ENCODE peak calls at places on chromosome 16, in eight cellular contexts. U is GM23338, E is stomach, I is H1, H is breast epithelium, R is sigmoid colon, A is transverse colon, D is GM12891. J is an unnamed sample.

GRCh38 chr16:80936410-80936809 is 70.3 kb downstream of the CMC2 start:
- DNase-seq in U (no peak), E (no peak), I (no peak), H (no peak), R (no peak), A (no peak), D (no peak), J (no peak)

GRCh38 chr16:65725156-65725845 is 603.4 kb upstream of the CDH11 start:
- DNase-seq in U (no peak), E (no peak), I (no peak), H (no peak), R (no peak), A (no peak), D (no peak), J (no peak)

GRCh38 chr16:80710918-80711317 is 93.5 kb downstream of the CDYL2 start:
- DNase-seq in U (no peak), E (no peak), I (no peak), H (no peak), R (no peak), A (no peak), D (peak), J (no peak)

GRCh38 chr16:11410382-11411058 is 65.3 kb downstream of the RMI2 start:
- DNase-seq in U (no peak), E (no peak), I (no peak), H (no peak), R (no peak), A (no peak), D (no peak), J (no peak)

GRCh38 chr16:48862087-48862532 is 252.1 kb upstream of the N4BP1 start:
- DNase-seq in U (peak), E (no peak), I (peak), H (no peak), R (no peak), A (peak), D (no peak), J (no peak)

GRCh38 chr16:64687796-64688195 is 434.1 kb downstream of the CDH11 start:
- DNase-seq in U (no peak), E (no peak), I (no peak), H (no peak), R (no peak), A (no peak), D (no peak), J (no peak)

GRCh38 chr16:4994719-4995434 is 36.7 kb downstream of the SEC14L5 start:
- DNase-seq in U (no peak), E (no peak), I (no peak), H (no peak), R (no peak), A (no peak), D (no peak), J (peak)

GRCh38 chr16:83992624-83993023 is 24.6 kb downstream of the NECAB2 start:
- DNase-seq in U (no peak), E (no peak), I (no peak), H (peak), R (no peak), A (no peak), D (no peak), J (no peak)

GRCh38 chr16:83109736-83110135 is 483.0 kb downstream of the CDH13 start:
- DNase-seq in U (no peak), E (no peak), I (no peak), H (no peak), R (no peak), A (no peak), D (no peak), J (no peak)

GRCh38 chr16:15846510-15846909 is 10.3 kb downstream of the MYH11 start:
- DNase-seq in U (no peak), E (no peak), I (no peak), H (no peak), R (peak), A (no peak), D (no peak), J (no peak)

GRCh38 chr16:2475413-2476344 is 752 bp downstream of the TBC1D24 start:
- DNase-seq in U (peak), E (peak), I (no peak), H (no peak), R (no peak), A (peak), D (no peak), J (peak)

GRCh38 chr16:78791011-78791410 is 691.6 kb downstream of the WWOX start:
- DNase-seq in U (no peak), E (no peak), I (no peak), H (no peak), R (no peak), A (no peak), D (no peak), J (no peak)

GRCh38 chr16:31295206-31295605 is 35.4 kb downstream of the ITGAM start:
- DNase-seq in U (no peak), E (no peak), I (no peak), H (no peak), R (no peak), A (no peak), D (no peak), J (no peak)

GRCh38 chr16:85564277-85565051 is 48.7 kb upstream of the GSE1 start:
- DNase-seq in U (no peak), E (no peak), I (no peak), H (peak), R (no peak), A (peak), D (no peak), J (no peak)

GRCh38 chr16:50310308-50311133 is 44.2 kb downstream of the ADCY7 start:
- DNase-seq in U (no peak), E (peak), I (no peak), H (no peak), R (peak), A (no peak), D (no peak), J (peak)

GRCh38 chr16:57892041-57892440 is 78.9 kb downstream of the CNGB1 start:
- DNase-seq in U (no peak), E (no peak), I (no peak), H (no peak), R (no peak), A (no peak), D (no peak), J (no peak)

GRCh38 chr16:50696575-50697420 is 3.4 kb downstream of the NOD2 start:
- DNase-seq in U (no peak), E (peak), I (no peak), H (peak), R (peak), A (peak), D (no peak), J (peak)

GRCh38 chr16:66714659-66715307 is 18.2 kb upstream of the CMTM4 start:
- DNase-seq in U (no peak), E (no peak), I (no peak), H (no peak), R (peak), A (peak), D (no peak), J (no peak)

GRCh38 chr16:88274847-88275246 is 107.9 kb upstream of the ZNF469 start:
- DNase-seq in U (no peak), E (no peak), I (no peak), H (no peak), R (peak), A (no peak), D (no peak), J (peak)

GRCh38 chr16:88703486-88704309 is 2.5 kb downstream of the RNF166 start:
- DNase-seq in U (no peak), E (peak), I (no peak), H (peak), R (no peak), A (peak), D (no peak), J (peak)

GRCh38 chr16:56245197-56245596 is 53.9 kb downstream of the GNAO1 start:
- DNase-seq in U (no peak), E (no peak), I (no peak), H (no peak), R (no peak), A (no peak), D (no peak), J (no peak)

GRCh38 chr16:24906199-24906808 is 60.5 kb downstream of the SLC5A11 start:
- DNase-seq in U (peak), E (no peak), I (no peak), H (no peak), R (no peak), A (no peak), D (no peak), J (peak)

GRCh38 chr16:68664297-68664696 is 19.2 kb downstream of the CDH3 start:
- DNase-seq in U (no peak), E (no peak), I (no peak), H (no peak), R (no peak), A (no peak), D (no peak), J (no peak)

GRCh38 chr16:28259091-28259780 is 33.1 kb upstream of the SBK1 start:
- DNase-seq in U (no peak), E (no peak), I (no peak), H (no peak), R (no peak), A (no peak), D (no peak), J (no peak)

GRCh38 chr16:56861092-56861610 is 3.9 kb upstream of the SLC12A3 start:
- DNase-seq in U (no peak), E (no peak), I (no peak), H (no peak), R (no peak), A (no peak), D (no peak), J (no peak)

GRCh38 chr16:86911311-86911999 is 333.1 kb downstream of the FOXL1 start:
- DNase-seq in U (no peak), E (no peak), I (no peak), H (no peak), R (peak), A (no peak), D (no peak), J (peak)

GRCh38 chr16:15950167-15950854 is 895 bp downstream of the ABCC1 start:
- DNase-seq in U (peak), E (peak), I (no peak), H (no peak), R (peak), A (peak), D (no peak), J (no peak)

GRCh38 chr16:2040450-2041105 is 7.1 kb downstream of the NTHL1 start:
- DNase-seq in U (no peak), E (no peak), I (no peak), H (no peak), R (no peak), A (no peak), D (no peak), J (no peak)

GRCh38 chr16:51538707-51539604 is 387.9 kb upstream of the SALL1 start:
- DNase-seq in U (no peak), E (no peak), I (no peak), H (no peak), R (no peak), A (no peak), D (no peak), J (no peak)

GRCh38 chr16:84505249-84506156 is 1.0 kb upstream of the MEAK7 start:
- DNase-seq in U (no peak), E (no peak), I (no peak), H (no peak), R (no peak), A (no peak), D (no peak), J (peak)

GRCh38 chr16:86883583-86884188 is 305.3 kb downstream of the FOXL1 start:
- DNase-seq in U (no peak), E (no peak), I (no peak), H (no peak), R (peak), A (no peak), D (no peak), J (peak)

GRCh38 chr16:82055117-82055516 is 20.1 kb downstream of the HSD17B2 start:
- DNase-seq in U (no peak), E (no peak), I (no peak), H (no peak), R (no peak), A (no peak), D (no peak), J (no peak)
- TF ChIP-seq POLR2AphosphoS5 in U (no peak), E (no peak), I (no peak), H (no peak), R (no peak), A (no peak), D (no peak), J (no peak)

GRCh38 chr16:74951206-74951605 is 33.7 kb downstream of the WDR59 start:
- DNase-seq in U (no peak), E (no peak), I (no peak), H (no peak), R (no peak), A (no peak), D (no peak), J (peak)
- TF ChIP-seq POLR2AphosphoS5 in U (no peak), E (no peak), I (no peak), H (no peak), R (no peak), A (no peak), D (no peak), J (no peak)

GRCh38 chr16:787261-787966 is 767 bp downstream of the RPUSD1 start:
- DNase-seq in U (no peak), E (no peak), I (no peak), H (no peak), R (no peak), A (peak), D (no peak), J (peak)

GRCh38 chr16:790086-790485 is 1.7 kb downstream of the CHTF18 start:
- DNase-seq in U (no peak), E (no peak), I (no peak), H (no peak), R (no peak), A (no peak), D (no peak), J (no peak)

GRCh38 chr16:789451-789850 is 1.0 kb downstream of the CHTF18 start:
- DNase-seq in U (no peak), E (no peak), I (no peak), H (no peak), R (no peak), A (no peak), D (no peak), J (no peak)

GRCh38 chr16:788399-789126 is at the start of gene CHTF18:
- DNase-seq in U (peak), E (peak), I (peak), H (peak), R (peak), A (peak), D (peak), J (peak)

DNA sequence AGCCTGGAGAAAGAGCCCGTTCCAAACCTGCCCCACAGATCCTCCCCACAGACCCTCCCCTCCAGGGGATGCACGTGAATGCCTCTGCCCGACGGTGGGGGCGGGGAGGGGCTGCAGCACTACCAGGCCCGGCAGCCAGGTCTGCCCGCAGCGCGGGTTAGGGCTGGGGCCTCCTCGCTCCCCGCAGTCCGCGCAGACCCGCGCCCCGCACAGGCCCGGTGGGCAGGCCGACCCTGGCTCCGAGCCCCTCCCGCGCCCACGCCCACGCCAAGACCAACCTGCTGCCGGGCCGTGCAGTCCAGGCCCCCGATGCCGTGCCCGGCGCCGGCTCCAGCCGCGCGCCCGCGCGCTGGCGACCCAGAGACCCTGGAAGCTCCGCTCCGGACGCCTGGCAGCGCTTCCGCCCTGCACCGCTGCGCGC is at the start of gene RPUSD1:
- DNase-seq in U (peak), E (no peak), I (no peak), H (no peak), R (no peak), A (no peak), D (no peak), J (no peak)
- TF ChIP-seq POLR2AphosphoS5 in U (no peak), E (no peak), I (no peak), H (no peak), R (no peak), A (no peak), D (peak), J (peak)

GRCh38 chr16:3690470-3690918 is 26.8 kb downstream of the TRAP1 start:
- DNase-seq in U (peak), E (peak), I (peak), H (peak), R (peak), A (peak), D (peak), J (peak)
- TF ChIP-seq POLR2AphosphoS5 in U (no peak), E (peak), I (no peak), H (peak), R (peak), A (no peak), D (no peak), J (peak)